ENCODE peak calls at places on chromosomes 16 and 17, in nine cellular contexts. R is smooth muscle cell of the brain vasculature; C is NB4; M is omental fat pad; W is CD4-positive, alpha-beta T cell; O is LoVo; F is T-helper 1 cell; I is AG04450; J is anterior cingulate cortex. B is an unnamed sample.

GRCh38 chr17:75996665-75997590 is 3.7 kb upstream of the CDK3 start:
- DNase-seq in C (peak), W (no peak), J (no peak), F (no peak), R (no peak), I (no peak), O (peak), M (no peak), B (peak)

GRCh38 chr16:70553175-70553574 is 29.6 kb downstream of the SF3B3 start:
- DNase-seq in C (no peak), R (no peak), M (no peak), O (no peak), I (no peak), W (no peak), F (no peak), J (no peak), B (no peak)

GRCh38 chr16:86994651-86995171 is 322.5 kb downstream of the C16orf95 start:
- DNase-seq in C (peak), I (peak), O (peak), W (no peak), M (no peak), F (no peak), J (no peak), R (peak), B (no peak)

GRCh38 chr17:17354560-17355357 is 51.6 kb downstream of the NT5M start:
- DNase-seq in R (no peak), C (peak), J (peak), F (peak), M (peak), O (peak), I (peak), W (peak), B (peak)

GRCh38 chr16:1923299-1924034 is 5.3 kb upstream of the HS3ST6 start:
- DNase-seq in J (no peak), F (no peak), R (no peak), I (no peak), C (no peak), O (peak), W (no peak), M (no peak), B (no peak)

GRCh38 chr16:74626741-74627416 is 20.0 kb upstream of the GLG1 start:
- DNase-seq in R (no peak), I (no peak), W (no peak), F (no peak), C (no peak), O (no peak), J (no peak), M (no peak), B (no peak)

GRCh38 chr17:22507823-22508222 is 815.5 kb downstream of the KCNJ18 start:
- DNase-seq in R (no peak), W (no peak), O (peak), F (no peak), C (peak), I (no peak), M (no peak), J (no peak), B (peak)

GRCh38 chr17:64073771-64074703 is 53.6 kb upstream of the ICAM2 start:
- DNase-seq in O (no peak), J (no peak), F (no peak), W (no peak), R (no peak), C (peak), M (no peak), I (no peak), B (peak)

GRCh38 chr16:55508941-55509920 is at the start of gene LPCAT2:
- DNase-seq in W (no peak), F (no peak), J (peak), M (peak), C (peak), O (peak), I (peak), R (peak), B (peak)

GRCh38 chr17:60832206-60832605 is 154.6 kb downstream of the BCAS3 start:
- DNase-seq in O (no peak), W (no peak), I (no peak), J (no peak), C (no peak), F (no peak), M (no peak), R (no peak), B (no peak)

GRCh38 chr17:49469831-49470568 is 25.1 kb upstream of the NGFR start:
- DNase-seq in I (no peak), R (no peak), F (no peak), O (no peak), M (no peak), C (no peak), W (no peak), J (no peak), B (no peak)

GRCh38 chr16:50246299-50247122 is 19.8 kb upstream of the ADCY7 start:
- DNase-seq in I (no peak), M (no peak), O (no peak), R (no peak), W (no peak), F (no peak), C (peak), J (no peak), B (peak)